ENCODE peak calls at places on chromosomes 7 and 10, in eight cellular contexts. S is Panc1; L is CD8-positive, alpha-beta T cell; C is fibroblast of lung; T is PC-3; M is testis; R is osteoblast; P is colonic mucosa. U is an unnamed sample. For H3K27me3, the result is how much of the 10 kb centered on the place peaks cover.

GRCh38 chr10:29007370-29007747 is 281.5 kb upstream of the LYZL1 start:
- DNase-seq in T (no peak), M (no peak), R (no peak), P (no peak), L (no peak), S (no peak), C (no peak), U (no peak)

GRCh38 chr7:133582766-133583523 is 330.1 kb downstream of the EXOC4 start:
- DNase-seq in M (no peak), R (peak), S (no peak), T (no peak), C (peak), L (no peak), P (no peak), U (no peak)

GRCh38 chr10:42598249-42598873 is 40.0 kb downstream of the ZNF33B start:
- DNase-seq in L (no peak), P (no peak), R (no peak), C (no peak), S (no peak), M (no peak), T (no peak), U (no peak)

GRCh38 chr10:48496831-48497792 is 107.8 kb downstream of the ARHGAP22 start:
- DNase-seq in P (peak), S (no peak), M (no peak), C (peak), R (peak), L (no peak), T (peak), U (no peak)

GRCh38 chr10:100742936-100743335 is 2.4 kb upstream of the PAX2 start:
- DNase-seq in S (no peak), R (peak), C (no peak), T (no peak), L (no peak), M (no peak), P (no peak), U (no peak)

GRCh38 chr10:125091891-125092290 is 68.5 kb downstream of the CTBP2 start:
- DNase-seq in T (no peak), C (peak), R (no peak), L (no peak), S (no peak), M (no peak), P (no peak), U (no peak)

GRCh38 chr7:30304177-30304884 is 19.9 kb downstream of the ZNRF2 start:
- DNase-seq in L (no peak), R (no peak), T (no peak), C (no peak), M (no peak), P (no peak), S (no peak), U (no peak)

GRCh38 chr10:22369433-22370072 is 24.3 kb downstream of the SPAG6 start:
- DNase-seq in T (peak), C (peak), R (no peak), P (no peak), M (no peak), S (peak), L (no peak), U (no peak)

GRCh38 chr7:51430480-51431086 is 114.0 kb upstream of the COBL start:
- DNase-seq in R (peak), S (peak), M (peak), C (peak), T (peak), P (peak), L (peak), U (peak)

GRCh38 chr7:40133561-40134427 is 628 bp downstream of the MPLKIP start:
- DNase-seq in S (no peak), L (no peak), C (peak), M (peak), R (peak), P (no peak), T (peak), U (no peak)

GRCh38 chr10:130042386-130042785 is 68.2 kb downstream of the C10orf143 start:
- DNase-seq in S (no peak), L (no peak), C (no peak), P (no peak), M (no peak), R (no peak), T (no peak), U (no peak)

GRCh38 chr10:106424076-106424475 is 740.4 kb downstream of the SORCS1 start:
- DNase-seq in L (no peak), M (no peak), T (peak), S (no peak), P (no peak), C (peak), R (no peak), U (no peak)

GRCh38 chr7:51013218-51013786 is 230.6 kb upstream of the GRB10 start:
- DNase-seq in T (no peak), S (no peak), M (peak), L (no peak), P (no peak), R (peak), C (no peak), U (no peak)

GRCh38 chr10:72477463-72477862 is 122.7 kb upstream of the DNAJB12 start:
- DNase-seq in P (no peak), R (no peak), L (no peak), C (no peak), T (no peak), M (no peak), S (no peak), U (no peak)

GRCh38 chr10:132309879-132310591 is 2.3 kb upstream of the STK32C start:
- DNase-seq in M (no peak), S (no peak), R (peak), C (no peak), L (no peak), T (no peak), P (no peak), U (no peak)

GRCh38 chr10:126068357-126068756 is 172.0 kb downstream of the FANK1 start:
- DNase-seq in S (no peak), C (no peak), M (no peak), L (no peak), R (no peak), T (no peak), P (no peak), U (no peak)

GRCh38 chr10:131090761-131091661 is 220.5 kb downstream of the TCERG1L start:
- DNase-seq in C (no peak), R (peak), T (no peak), L (no peak), S (no peak), P (no peak), M (no peak), U (no peak)

GRCh38 chr10:48400129-48400849 is 93.8 kb downstream of the MAPK8 start:
- DNase-seq in T (peak), S (no peak), P (no peak), L (no peak), C (no peak), R (no peak), M (no peak), U (no peak)

GRCh38 chr10:8365935-8366911 is 311.7 kb downstream of the GATA3 start:
- DNase-seq in R (no peak), M (peak), P (no peak), L (peak), T (peak), C (peak), S (peak), U (no peak)

GRCh38 chr7:159323359-159323758 is 178.7 kb upstream of the VIPR2 start:
- DNase-seq in R (no peak), S (no peak), T (no peak), M (no peak), C (no peak), L (no peak), P (no peak), U (no peak)

GRCh38 chr7:110043514-110043913 is 1047.4 kb upstream of the LRRN3 start:
- DNase-seq in R (no peak), P (no peak), L (no peak), M (no peak), S (no peak), C (peak), T (no peak), U (no peak)

GRCh38 chr7:29569648-29570047 is 6.0 kb downstream of the PRR15 start:
- DNase-seq in S (no peak), L (no peak), T (peak), M (no peak), P (no peak), R (no peak), C (no peak), U (no peak)

GRCh38 chr7:49522111-49522510 is 251.3 kb upstream of the VWC2 start:
- DNase-seq in P (no peak), M (no peak), C (no peak), L (no peak), S (no peak), T (peak), R (no peak), U (no peak)

GRCh38 chr7:106736508-106737201 is 75.7 kb upstream of the CCDC71L start:
- DNase-seq in C (peak), R (peak), M (peak), L (peak), T (peak), P (peak), S (peak), U (peak)

GRCh38 chr10:15237351-15237750 is 68.9 kb upstream of the NMT2 start:
- DNase-seq in L (no peak), T (no peak), S (no peak), P (no peak), C (peak), M (no peak), R (no peak), U (no peak)

GRCh38 chr7:105285118-105285874 is 103.4 kb downstream of the SRPK2 start:
- DNase-seq in M (no peak), P (no peak), L (no peak), R (no peak), T (no peak), S (no peak), C (no peak), U (no peak)

GRCh38 chr7:106061301-106061979 is 50.7 kb downstream of the SYPL1 start:
- DNase-seq in T (no peak), L (no peak), R (no peak), C (no peak), M (no peak), S (no peak), P (no peak), U (no peak)

GRCh38 chr10:95327367-95327766 is 36.6 kb upstream of the PDLIM1 start:
- DNase-seq in T (peak), C (peak), M (no peak), P (no peak), S (no peak), R (no peak), L (no peak), U (no peak)

DNA sequence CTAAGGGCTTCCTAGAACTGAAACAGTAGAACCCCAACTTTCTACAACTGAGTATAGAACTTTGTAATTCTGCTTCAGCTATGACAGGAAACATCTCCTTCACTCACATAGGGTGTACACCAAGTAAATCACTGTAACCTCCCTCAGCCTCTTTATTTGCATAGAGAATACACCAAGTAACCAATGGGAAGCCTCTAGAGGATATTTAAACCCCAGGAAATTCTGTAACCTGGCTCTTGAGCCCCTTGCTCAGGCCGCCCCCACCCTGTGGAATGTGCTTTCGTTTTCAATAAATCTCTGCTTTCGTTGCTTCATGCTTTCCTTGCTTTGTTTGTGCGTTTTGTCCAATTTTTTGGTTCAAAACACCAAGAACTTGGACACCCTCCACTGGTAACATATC is 60.3 kb downstream of the CLRN3 start:
- DNase-seq in S (no peak), C (no peak), P (no peak), R (no peak), T (no peak), L (no peak), M (no peak), U (no peak)
- H3K4me3 ChIP-seq in S (no peak), C (no peak), P (no peak), R (peak), T (no peak), L (no peak), M (no peak), U (no peak)

DNA sequence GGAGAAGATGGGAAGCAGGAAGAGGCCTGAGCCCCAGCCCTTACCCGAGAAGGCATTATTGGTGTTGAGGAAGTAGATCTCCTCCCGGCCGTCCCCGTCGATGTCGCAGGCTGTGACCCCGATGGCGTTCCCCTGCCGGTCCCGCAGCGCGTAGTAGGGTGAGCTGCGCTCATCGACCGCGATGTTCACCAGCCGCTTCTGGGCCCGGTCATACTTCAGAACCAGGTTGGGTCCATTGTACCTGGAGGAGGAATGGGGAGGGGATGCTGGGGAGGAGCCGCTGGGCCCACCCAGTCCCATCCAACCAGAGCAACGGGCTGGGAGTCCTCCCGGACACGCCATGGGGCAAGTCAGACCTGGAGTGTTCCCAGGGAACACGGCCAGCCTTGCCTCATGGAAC is 86.5 kb downstream of the GOLGA7B start:
- DNase-seq in M (no peak), R (no peak), L (no peak), T (no peak), S (no peak), C (no peak), P (no peak), U (no peak)
- H3K27me3 ChIP-seq in M (under half), R (under half), L (under half), T (under half), S (under half), C (under half), P (under half), U (under half)

DNA sequence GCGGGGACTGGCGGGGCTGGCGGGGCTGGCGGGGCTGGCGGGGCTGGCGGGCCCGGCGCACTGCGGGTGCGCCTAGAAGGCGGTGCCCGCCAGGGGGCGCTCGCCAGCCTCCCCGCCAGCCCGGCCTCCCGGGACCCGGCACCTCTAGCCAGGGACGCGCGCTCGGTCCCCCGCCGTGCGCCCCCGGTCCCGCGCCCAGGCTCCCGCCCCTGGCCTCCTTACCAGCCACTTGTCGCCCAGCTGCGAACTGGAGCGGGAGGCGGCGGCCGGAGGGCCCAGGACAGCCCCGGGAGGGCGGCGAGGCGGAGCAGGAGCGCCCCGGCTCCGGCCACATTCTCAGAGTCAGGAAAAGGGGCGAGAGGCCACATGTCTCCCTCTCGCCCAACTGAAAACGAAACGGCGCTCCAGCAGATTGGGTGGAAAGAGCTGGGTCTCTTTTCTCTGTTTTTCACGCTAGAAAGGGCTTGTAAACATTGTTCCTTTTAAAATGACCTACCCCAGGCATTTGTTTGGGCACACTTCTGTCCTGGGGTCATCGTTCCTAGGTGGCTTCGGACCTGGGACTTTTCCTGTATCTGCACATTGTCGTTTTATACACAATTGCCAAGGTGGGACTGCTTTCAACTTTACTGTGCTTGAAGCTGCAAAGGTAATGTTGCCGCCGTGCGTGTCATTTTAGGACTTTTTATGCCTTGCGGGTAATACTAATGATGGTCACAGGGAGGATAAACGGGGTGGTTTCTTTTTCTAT is 378 bp upstream of the PRKCQ start:
- DNase-seq in T (no peak), S (no peak), P (peak), R (peak), C (peak), M (peak), L (peak), U (peak)
- TF ChIP-seq CTCF in T (no peak), S (peak), P (peak), R (peak), C (peak), M (no peak), L (peak), U (no peak)

DNA sequence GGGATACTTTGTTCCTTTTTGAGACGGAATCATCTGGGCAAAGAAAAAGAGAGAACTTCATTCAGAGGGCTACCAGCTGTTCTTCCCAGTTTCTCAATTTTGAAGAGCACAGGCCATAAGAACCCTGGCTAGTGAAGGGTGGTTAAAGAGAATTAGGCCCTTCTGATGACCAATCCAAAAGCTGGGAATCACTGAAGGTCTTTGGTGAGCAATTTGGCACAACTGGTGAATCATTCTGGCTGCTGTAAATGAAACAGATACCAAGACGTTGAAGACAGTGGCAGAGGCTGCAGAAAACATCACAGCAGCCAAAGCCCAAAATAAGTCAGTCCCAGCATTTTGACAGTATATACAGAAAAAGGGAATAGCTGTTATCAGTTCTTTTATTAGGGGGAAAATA is 5.1 kb downstream of the RAPGEF5 start:
- DNase-seq in R (peak), T (peak), S (no peak), L (no peak), M (no peak), C (no peak), P (no peak), U (no peak)
- H3K4me3 ChIP-seq in R (no peak), T (peak), S (no peak), L (no peak), M (no peak), C (no peak), P (no peak), U (peak)

DNA sequence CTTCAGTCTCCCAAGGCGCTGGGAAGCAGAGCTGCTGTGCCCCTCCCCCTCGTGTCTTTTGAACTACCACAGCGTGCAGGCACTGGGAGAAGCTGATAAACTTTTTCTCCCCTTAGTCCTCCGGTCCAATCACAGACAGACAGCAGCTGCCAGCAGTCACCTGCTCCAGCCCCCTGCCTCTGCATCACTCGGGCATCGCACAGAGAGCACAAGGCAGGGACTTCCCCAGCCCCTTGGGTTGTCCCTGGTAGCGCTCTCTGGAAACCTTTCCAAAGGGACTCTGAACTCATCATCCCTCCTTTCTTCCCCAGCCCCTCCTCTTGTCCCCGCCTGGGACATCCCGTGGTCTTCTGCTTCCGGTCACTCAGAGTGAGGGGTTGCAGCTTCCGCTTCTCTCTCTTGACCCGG is 1.4 kb upstream of the NEUROG3 start:
- DNase-seq in L (no peak), M (no peak), P (no peak), C (no peak), T (no peak), S (no peak), R (no peak), U (no peak)
- H3K27me3 ChIP-seq in L (under half), M (under half), P (half or more), C (half or more), T (half or more), S (half or more), R (half or more), U (half or more)

DNA sequence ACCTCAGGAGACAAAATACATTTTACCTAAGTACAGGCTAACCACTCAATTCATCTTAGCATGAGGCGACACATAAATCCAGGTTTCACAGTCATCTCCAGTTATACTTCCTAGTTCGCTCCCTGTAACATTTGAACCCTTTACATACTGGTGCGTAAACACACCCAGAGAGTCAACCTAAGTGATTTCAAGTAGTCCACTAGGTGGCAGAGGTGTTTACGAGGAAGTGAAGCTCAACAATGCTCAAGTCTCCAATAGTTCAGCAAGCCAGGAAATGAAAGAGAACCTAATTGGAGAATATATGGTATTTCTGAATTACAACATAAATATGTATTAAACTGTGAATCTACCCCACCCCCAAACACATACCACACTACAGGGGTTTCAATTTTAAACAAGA is 76.3 kb upstream of the ABCB5 start:
- DNase-seq in P (no peak), S (no peak), T (peak), R (peak), C (no peak), M (no peak), L (no peak), U (no peak)
- TF ChIP-seq CTCF in P (no peak), S (peak), T (peak), R (peak), C (peak), M (no peak), L (no peak), U (peak)